ENCODE peak calls at places on chromosomes 6 and 20, in eight cellular contexts. X is heart right ventricle; U is fibroblast of lung; Z is uterus; N is suprapubic skin; C is IMR-90; A is CD4-positive, alpha-beta T cell; J is CD8-positive, alpha-beta T cell. O is an unnamed sample. For H3K27me3, the result is how much of the 10 kb centered on the place peaks cover.

GRCh38 chr6:100426241-100426640 is 38.5 kb downstream of the SIM1 start:
- DNase-seq in X (no peak), U (no peak), Z (no peak), N (no peak), C (no peak), A (no peak), J (no peak), O (no peak)

GRCh38 chr20:16554766-16555543 is 18.3 kb downstream of the KIF16B start:
- DNase-seq in X (no peak), U (no peak), Z (no peak), N (no peak), C (no peak), A (no peak), J (no peak), O (no peak)

GRCh38 chr6:80438728-80439127 is 332.3 kb downstream of the BCKDHB start:
- DNase-seq in X (no peak), U (peak), Z (no peak), N (no peak), C (peak), A (no peak), J (no peak), O (no peak)

GRCh38 chr6:149636116-149636515 is 12.4 kb downstream of the KATNA1 start:
- DNase-seq in X (no peak), U (peak), Z (no peak), N (no peak), C (peak), A (no peak), J (no peak), O (no peak)

GRCh38 chr6:111550195-111550594 is 55.5 kb downstream of the TRAF3IP2 start:
- DNase-seq in X (no peak), U (no peak), Z (no peak), N (no peak), C (no peak), A (no peak), J (no peak), O (no peak)

GRCh38 chr6:52955871-52956270 is 39.2 kb downstream of the GSTA4 start:
- DNase-seq in X (no peak), U (no peak), Z (no peak), N (no peak), C (no peak), A (no peak), J (no peak), O (no peak)

GRCh38 chr6:54493138-54493537 is 184.9 kb downstream of the TINAG start:
- DNase-seq in X (no peak), U (peak), Z (no peak), N (no peak), C (peak), A (no peak), J (no peak), O (no peak)

GRCh38 chr6:33126101-33126714 is 50.4 kb downstream of the HLA-DPB1 start:
- DNase-seq in X (peak), U (no peak), Z (peak), N (peak), C (peak), A (peak), J (peak), O (no peak)

GRCh38 chr6:35475573-35475972 is 7.4 kb downstream of the RPL10A start:
- DNase-seq in X (no peak), U (no peak), Z (no peak), N (no peak), C (no peak), A (no peak), J (no peak), O (no peak)

GRCh38 chr20:17661121-17661744 is 20.8 kb downstream of the RRBP1 start:
- DNase-seq in X (no peak), U (peak), Z (peak), N (peak), C (no peak), A (no peak), J (no peak), O (peak)

GRCh38 chr20:32325706-32326506 is 32.2 kb upstream of the ASXL1 start:
- DNase-seq in X (no peak), U (peak), Z (no peak), N (no peak), C (peak), A (no peak), J (no peak), O (no peak)

GRCh38 chr6:33296797-33297405 is 1.8 kb downstream of the RGL2 start:
- DNase-seq in X (no peak), U (no peak), Z (no peak), N (peak), C (no peak), A (no peak), J (no peak), O (no peak)

GRCh38 chr6:157954150-157955117 is 27.2 kb upstream of the SYNJ2 start:
- DNase-seq in X (no peak), U (peak), Z (no peak), N (no peak), C (peak), A (no peak), J (no peak), O (no peak)

GRCh38 chr6:35669441-35669776 is 19.3 kb downstream of the FKBP5 start:
- DNase-seq in X (no peak), U (peak), Z (no peak), N (no peak), C (peak), A (no peak), J (no peak), O (no peak)

GRCh38 chr6:31083742-31084354 is 28.5 kb downstream of the C6orf15 start:
- DNase-seq in X (no peak), U (peak), Z (no peak), N (no peak), C (peak), A (peak), J (no peak), O (no peak)
- TF ChIP-seq CTCF in X (peak), U (peak), Z (peak), N (no peak), C (peak), A (no peak), J (no peak), O (peak)

GRCh38 chr6:45421700-45422540 is 44.2 kb upstream of the SUPT3H start:
- DNase-seq in X (peak), U (peak), Z (peak), N (peak), C (peak), A (peak), J (peak), O (peak)
- H3K27me3 ChIP-seq in X (half or more), U (under half), Z (under half), N (half or more), C (under half), A (under half), J (under half), O (under half)

DNA sequence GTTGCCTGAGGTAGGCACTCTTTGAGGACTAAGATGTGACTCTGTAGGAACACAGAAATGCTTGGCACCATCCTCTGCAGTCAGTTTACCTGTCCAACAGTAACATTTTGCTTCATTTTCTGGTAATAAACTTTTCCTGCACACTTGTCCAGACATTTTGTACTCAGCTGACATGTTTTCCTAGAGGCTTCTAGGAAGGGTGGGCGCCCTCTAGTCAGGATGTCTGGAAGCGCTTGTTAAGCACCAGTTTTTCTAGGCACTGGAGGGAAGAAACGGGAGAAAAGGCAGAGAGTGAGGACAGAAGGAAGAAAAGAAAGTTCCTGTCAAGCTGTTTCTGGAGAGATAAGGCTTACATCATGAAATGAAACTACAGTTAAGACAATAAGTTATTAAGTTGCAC is 42.5 kb upstream of the TNFRSF21 start:
- DNase-seq in X (no peak), U (no peak), Z (no peak), N (no peak), C (no peak), A (no peak), J (no peak), O (no peak)
- TF ChIP-seq CTCF in X (no peak), U (peak), Z (no peak), N (no peak), C (peak), A (no peak), J (no peak), O (no peak)

GRCh38 chr20:22597303-22597702 is 12.9 kb upstream of the FOXA2 start:
- DNase-seq in X (no peak), U (no peak), Z (no peak), N (no peak), C (no peak), A (no peak), J (no peak), O (no peak)
- H3K27me3 ChIP-seq in X (half or more), U (under half), Z (under half), N (half or more), C (under half), A (under half), J (under half), O (under half)

DNA sequence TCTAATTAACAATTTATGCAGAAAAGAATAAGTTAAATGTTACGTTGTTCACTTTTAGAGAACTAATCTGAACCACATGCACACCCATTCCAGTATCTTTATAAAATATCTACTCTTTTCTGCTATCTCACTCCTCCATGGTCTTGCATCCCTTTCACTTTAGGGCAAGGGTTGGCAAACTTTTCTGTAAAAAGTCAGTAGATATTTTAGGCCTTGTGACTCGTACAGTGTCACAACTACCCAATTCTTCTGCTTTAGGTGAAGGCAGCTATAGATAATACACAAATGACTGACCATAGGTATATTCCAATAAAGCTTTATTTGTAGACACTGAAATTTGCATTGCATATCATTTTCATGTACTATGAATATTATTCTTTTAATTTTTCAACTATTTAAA is 39.7 kb upstream of the SUPT3H start:
- DNase-seq in X (no peak), U (no peak), Z (no peak), N (no peak), C (no peak), A (no peak), J (no peak), O (no peak)
- TF ChIP-seq CTCF in X (no peak), U (no peak), Z (no peak), N (no peak), C (no peak), A (no peak), J (no peak), O (no peak)

DNA sequence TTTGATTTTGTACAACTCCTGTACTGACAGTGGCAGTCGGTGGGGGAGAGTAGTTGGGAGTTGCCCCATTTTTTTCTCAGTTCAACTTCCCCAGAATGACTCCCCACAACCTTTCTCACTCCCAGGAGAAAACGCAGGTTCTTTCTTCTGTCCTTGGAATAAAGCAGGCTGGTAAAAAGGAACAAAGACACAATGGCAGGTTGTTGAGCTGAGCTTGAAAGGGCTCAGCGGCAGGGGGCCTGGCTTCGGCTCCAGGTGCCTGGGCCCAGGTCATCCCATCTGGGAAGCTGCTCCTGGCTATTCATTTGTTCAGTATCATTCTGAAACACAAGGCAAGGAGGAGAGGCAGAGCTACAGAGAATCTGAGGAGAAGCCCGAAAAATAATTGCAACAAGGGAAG is 46.1 kb downstream of the PROKR2 start:
- DNase-seq in X (no peak), U (no peak), Z (no peak), N (no peak), C (no peak), A (no peak), J (no peak), O (no peak)
- H3K27me3 ChIP-seq in X (under half), U (under half), Z (under half), N (under half), C (under half), A (under half), J (under half), O (under half)